ENCODE peak calls at places on chromosomes 5 and 9, in seven cellular contexts. I, W, O, B, X, K and G are unnamed samples.
A peak's percentile ranks its signal among the peaks of the same experiment; 100 is the strongest.

GRCh38 chr9:95993342-95993741 is 117.9 kb downstream of the ERCC6L2 start:
- DNase-seq in O (no peak), W (no peak), I (no peak), K (no peak), X (no peak), B (no peak), G (no peak)

GRCh38 chr5:133404724-133405123 is 207.6 kb downstream of the FSTL4 start:
- DNase-seq in I (no peak), X (no peak), B (no peak), K (no peak), W (peak; percentile 61), O (no peak), G (no peak)

GRCh38 chr5:110957934-110958333 is 113.6 kb upstream of the TSLP start:
- DNase-seq in O (no peak), I (no peak), B (no peak), K (no peak), W (no peak), X (no peak), G (no peak)

GRCh38 chr5:173789031-173789920 is 98.9 kb upstream of the CPEB4 start:
- DNase-seq in B (no peak), X (no peak), K (peak; percentile 89), I (peak; percentile 61), O (peak; percentile 93), W (no peak), G (no peak)

GRCh38 chr9:121857941-121858340 is 206.5 kb downstream of the DAB2IP start:
- DNase-seq in B (no peak), I (no peak), X (no peak), W (no peak), O (peak; percentile 10), K (no peak), G (no peak)

GRCh38 chr9:128007566-128008138 is 26.9 kb upstream of the EEIG1 start:
- DNase-seq in X (peak; percentile 67), O (no peak), B (peak; percentile 96), K (peak; percentile 74), I (peak; percentile 64), W (no peak), G (peak; percentile 29)

GRCh38 chr5:98205691-98206461 is 567.6 kb upstream of the RGMB start:
- DNase-seq in W (no peak), I (no peak), O (no peak), B (no peak), K (no peak), X (no peak), G (no peak)

GRCh38 chr9:91033270-91033669 is 231.7 kb downstream of the SYK start:
- DNase-seq in B (no peak), X (no peak), W (no peak), K (no peak), O (no peak), I (no peak), G (no peak)

GRCh38 chr5:26388946-26389345 is 649.4 kb downstream of the CDH9 start:
- DNase-seq in I (no peak), O (no peak), X (no peak), W (no peak), K (no peak), B (no peak), G (no peak)

GRCh38 chr5:1294839-1295649 is at the start of gene TERT:
- DNase-seq in X (peak; percentile 78), W (peak; percentile 83), B (peak; percentile 85), O (no peak), K (no peak), I (peak; percentile 32), G (no peak)

GRCh38 chr5:142547445-142548374 is 138.2 kb downstream of the FGF1 start:
- DNase-seq in W (no peak), B (no peak), X (no peak), O (no peak), K (no peak), I (no peak), G (no peak)

GRCh38 chr9:20407013-20407412 is 215.3 kb downstream of the MLLT3 start:
- DNase-seq in X (no peak), K (no peak), I (no peak), B (no peak), O (no peak), W (no peak), G (no peak)

GRCh38 chr9:98050351-98050750 is 6.2 kb upstream of the NANS start:
- DNase-seq in B (no peak), X (no peak), I (no peak), W (no peak), O (no peak), K (no peak), G (no peak)

GRCh38 chr5:33842456-33842855 is 49.3 kb downstream of the ADAMTS12 start:
- DNase-seq in I (no peak), K (no peak), W (no peak), X (no peak), O (no peak), B (no peak), G (no peak)

GRCh38 chr9:19828586-19828985 is 39.7 kb upstream of the SLC24A2 start:
- DNase-seq in W (no peak), X (no peak), I (no peak), B (no peak), K (no peak), O (no peak), G (no peak)

GRCh38 chr5:137737349-137738256 is 1.7 kb upstream of the KLHL3 start:
- DNase-seq in B (no peak), I (no peak), X (peak; percentile 63), O (no peak), W (no peak), K (no peak), G (no peak)

GRCh38 chr9:108396618-108397017 is 459.2 kb downstream of the ACTL7B start:
- DNase-seq in X (no peak), I (no peak), K (no peak), O (no peak), B (no peak), W (no peak), G (no peak)

GRCh38 chr5:66100851-66101250 is 43.2 kb upstream of the SREK1 start:
- DNase-seq in K (no peak), B (no peak), I (no peak), W (no peak), X (no peak), O (no peak), G (no peak)

GRCh38 chr5:9375756-9376155 is 170.1 kb downstream of the SEMA5A start:
- DNase-seq in O (no peak), I (no peak), W (no peak), X (no peak), K (no peak), B (no peak), G (no peak)

GRCh38 chr9:117744856-117745389 is 40.7 kb downstream of the TLR4 start:
- DNase-seq in K (peak; percentile 19), O (no peak), W (peak; percentile 67), I (peak; percentile 46), X (no peak), B (peak; percentile 74), G (no peak)

DNA sequence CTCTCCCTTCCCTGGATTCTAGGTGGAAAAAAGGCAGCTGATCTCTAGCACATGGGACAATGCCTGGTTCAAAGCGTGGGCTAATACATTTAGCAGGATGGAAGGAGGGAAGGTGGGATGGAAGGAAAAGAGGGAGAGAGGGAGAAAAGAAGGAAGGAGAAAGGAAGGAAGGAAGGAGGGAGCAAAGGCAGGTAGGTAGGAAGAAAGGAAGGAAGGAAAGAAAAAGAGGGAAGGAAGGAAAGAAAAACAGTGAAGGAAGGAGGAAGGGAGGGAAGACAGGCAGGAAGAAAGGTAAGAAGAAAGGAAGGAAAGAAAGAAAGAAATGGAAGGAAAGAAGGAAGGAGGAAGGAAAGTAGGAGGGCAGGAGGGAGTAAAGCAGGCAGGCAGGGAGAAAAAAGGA is 12.2 kb upstream of the PALM2AKAP2 start:
- DNase-seq in I (no peak), K (no peak), O (no peak), X (no peak), W (no peak), B (no peak), G (no peak)
- H3K4me1 ChIP-seq in I (peaks cover 13% of the 10 kb centered on the region), K (no peaks in the 10 kb centered on the region), O (no peaks in the 10 kb centered on the region), X (no peaks in the 10 kb centered on the region), W (peaks cover 36% of the 10 kb centered on the region), B (no peaks in the 10 kb centered on the region), G (peaks cover 2% of the 10 kb centered on the region)

DNA sequence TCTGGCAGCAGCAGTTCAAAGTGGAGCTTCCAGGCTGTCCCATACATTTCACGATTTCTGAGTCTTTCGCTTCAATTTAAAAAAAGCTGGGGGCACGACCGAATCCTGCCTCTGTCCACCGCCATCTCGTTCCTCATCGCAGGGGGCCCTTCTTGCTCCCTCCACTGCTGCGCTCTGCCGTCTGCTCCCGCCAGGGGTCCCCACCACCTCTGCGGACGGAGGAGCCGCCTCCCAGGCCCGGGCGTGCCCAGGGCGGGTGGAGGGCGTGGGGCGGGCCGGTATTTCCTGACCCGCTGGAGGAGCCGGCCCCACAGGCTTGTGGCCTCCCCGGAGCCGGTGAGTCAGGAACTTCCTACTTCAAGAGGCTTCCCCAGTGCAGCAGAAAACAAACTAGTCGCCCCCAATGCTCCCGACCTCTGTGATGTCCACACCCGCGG is 50.4 kb downstream of the USP20 start:
- DNase-seq in X (peak; percentile 97), O (peak; percentile 94), W (peak; percentile 94), K (peak; percentile 93), I (peak; percentile 96), B (peak; percentile 99), G (peak; percentile 92)
- H3K4me1 ChIP-seq in X (peaks cover 7% of the 10 kb centered on the region), O (peaks cover 25% of the 10 kb centered on the region), W (peaks cover 43% of the 10 kb centered on the region), K (peaks cover 16% of the 10 kb centered on the region), I (peaks cover 65% of the 10 kb centered on the region), B (peaks cover 79% of the 10 kb centered on the region), G (peaks cover 9% of the 10 kb centered on the region)

DNA sequence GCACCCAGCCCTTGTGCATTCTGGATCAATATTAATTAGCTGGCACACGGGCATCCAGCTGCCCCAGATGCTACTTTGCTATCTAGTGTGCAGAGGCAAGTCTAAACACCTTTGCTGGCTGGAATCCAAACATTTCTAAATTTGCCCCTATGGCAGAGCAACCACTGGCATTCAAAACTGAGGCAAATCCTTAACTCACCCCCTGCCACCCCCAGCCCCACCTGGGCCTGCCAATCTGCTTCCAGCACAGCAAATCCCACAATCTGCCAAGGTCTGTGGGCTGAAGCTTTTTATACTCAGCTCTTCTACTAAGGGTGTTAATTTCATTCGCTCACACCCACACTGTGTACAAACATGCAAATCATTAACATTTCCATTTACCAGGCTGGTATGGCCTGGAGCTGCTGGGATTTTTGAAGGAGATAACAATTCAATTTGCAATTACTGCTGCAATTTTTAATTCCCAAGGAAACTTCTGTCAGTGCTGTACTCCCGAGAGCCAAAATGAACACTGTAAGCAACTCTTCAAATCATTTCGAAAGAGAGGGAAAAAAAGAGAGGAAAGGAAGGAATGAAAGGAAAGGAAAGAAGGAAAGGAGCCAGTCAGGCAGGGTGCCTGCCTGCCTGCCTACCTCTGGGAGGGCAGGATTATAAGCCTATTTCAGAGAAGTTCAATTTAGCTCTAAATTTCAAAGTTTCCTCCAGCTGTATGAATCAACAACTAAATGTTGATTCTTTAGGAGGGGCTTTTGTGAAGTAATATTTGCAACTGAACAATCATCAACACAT is 35.5 kb downstream of the RAPGEF1 start:
- DNase-seq in W (no peak), B (no peak), K (no peak), O (no peak), X (no peak), I (no peak), G (no peak)
- H3K4me1 ChIP-seq in W (peaks cover 64% of the 10 kb centered on the region), B (peaks cover 97% of the 10 kb centered on the region), K (peaks cover 32% of the 10 kb centered on the region), O (peaks cover 57% of the 10 kb centered on the region), X (peaks cover 27% of the 10 kb centered on the region), I (peaks cover 99% of the 10 kb centered on the region), G (no peaks in the 10 kb centered on the region)

DNA sequence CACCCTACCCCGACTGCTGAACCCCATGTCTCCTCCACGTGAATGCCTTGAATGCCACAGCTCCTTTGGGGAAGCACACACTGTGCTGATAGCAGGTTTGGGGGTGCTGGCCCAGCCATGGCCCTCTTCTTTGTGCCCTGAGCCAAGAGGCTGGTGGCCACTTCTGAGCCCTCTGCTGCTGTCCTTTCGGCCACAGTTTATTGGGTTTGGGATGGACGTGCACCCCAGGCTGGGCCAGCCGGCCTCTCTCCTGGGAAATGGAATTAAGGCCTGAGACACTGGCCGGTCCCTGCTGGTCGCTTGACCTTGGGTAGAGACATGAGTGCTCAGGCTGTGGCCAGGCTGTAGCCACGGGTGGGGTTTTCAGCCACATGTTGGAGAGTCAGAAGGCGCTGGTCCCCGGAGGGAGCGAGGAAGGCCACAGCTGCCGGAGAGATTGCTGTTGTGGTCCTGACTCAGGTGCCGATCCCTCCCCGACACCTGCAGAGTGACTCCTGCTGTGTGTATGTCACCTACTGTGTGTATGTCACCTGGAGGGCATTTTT is 26.6 kb downstream of the FAM163B start:
- DNase-seq in X (no peak), O (no peak), K (no peak), I (no peak), W (no peak), B (no peak), G (no peak)
- H3K4me1 ChIP-seq in X (peaks cover 11% of the 10 kb centered on the region), O (no peaks in the 10 kb centered on the region), K (no peaks in the 10 kb centered on the region), I (peaks cover 34% of the 10 kb centered on the region), W (peaks cover 7% of the 10 kb centered on the region), B (peaks cover 22% of the 10 kb centered on the region), G (peaks cover 4% of the 10 kb centered on the region)